ENCODE peak calls at places on chromosome 21, in seven cellular contexts. H is HCT116, W is stomach, O is OCI-LY7, F is hepatocyte, R is spleen, U is prostate gland. X is an unnamed sample.

GRCh38 chr21:31750843-31751242 is 18.9 kb upstream of the SCAF4 start:
- DNase-seq in H (peak; percentile 50), W (no peak), O (no peak), F (no peak), R (no peak), U (no peak), X (no peak)

GRCh38 chr21:25175938-25176337 is 431.3 kb downstream of the MRPL39 start:
- DNase-seq in H (no peak), W (no peak), O (no peak), F (no peak), R (no peak), U (no peak), X (no peak)

GRCh38 chr21:25561668-25562641 is 45.3 kb downstream of the MRPL39 start:
- DNase-seq in H (no peak), W (peak; percentile 45), O (peak; percentile 54), F (peak; percentile 82), R (peak; percentile 90), U (no peak), X (no peak)

GRCh38 chr21:30240661-30241060 is 24.8 kb upstream of the CLDN8 start:
- DNase-seq in H (no peak), W (no peak), O (no peak), F (no peak), R (no peak), U (no peak), X (no peak)

GRCh38 chr21:32803651-32804050 is 32.1 kb upstream of the PAXBP1 start:
- DNase-seq in H (no peak), W (no peak), O (no peak), F (no peak), R (no peak), U (no peak), X (no peak)

GRCh38 chr21:31656199-31657095 is 3.0 kb upstream of the SOD1 start:
- DNase-seq in H (no peak), W (no peak), O (no peak), F (no peak), R (no peak), U (no peak), X (no peak)

GRCh38 chr21:34865922-34866271 is 183.2 kb downstream of the RUNX1 start:
- DNase-seq in H (no peak), W (no peak), O (peak; percentile 73), F (peak; percentile 44), R (peak; percentile 79), U (no peak), X (no peak)

GRCh38 chr21:28899744-28900143 is 92.9 kb downstream of the LTN1 start:
- DNase-seq in H (no peak), W (no peak), O (no peak), F (no peak), R (no peak), U (no peak), X (no peak)

GRCh38 chr21:27505516-27505915 is 538.6 kb upstream of the ADAMTS5 start:
- DNase-seq in H (no peak), W (no peak), O (no peak), F (no peak), R (no peak), U (no peak), X (no peak)

GRCh38 chr21:26080211-26080610 is 90.4 kb downstream of the APP start:
- DNase-seq in H (no peak), W (no peak), O (no peak), F (no peak), R (no peak), U (no peak), X (no peak)

GRCh38 chr21:35556536-35556935 is 503.8 kb downstream of the SETD4 start:
- DNase-seq in H (no peak), W (no peak), O (no peak), F (no peak), R (no peak), U (no peak), X (no peak)

GRCh38 chr21:26115899-26116298 is 54.7 kb downstream of the APP start:
- DNase-seq in H (no peak), W (no peak), O (no peak), F (no peak), R (no peak), U (no peak), X (no peak)

GRCh38 chr21:33021150-33021549 is 4.6 kb upstream of the OLIG2 start:
- DNase-seq in H (no peak), W (no peak), O (no peak), F (no peak), R (no peak), U (no peak), X (no peak)

GRCh38 chr21:32886339-32886738 is 114.8 kb upstream of the PAXBP1 start:
- DNase-seq in H (no peak), W (no peak), O (no peak), F (no peak), R (peak; percentile 73), U (no peak), X (no peak)

GRCh38 chr21:32382108-32382601 is 10.7 kb downstream of the URB1 start:
- DNase-seq in H (no peak), W (no peak), O (no peak), F (no peak), R (no peak), U (peak; percentile 75), X (no peak)

GRCh38 chr21:20276954-20277353 is 721.3 kb upstream of the NCAM2 start:
- DNase-seq in H (no peak), W (no peak), O (no peak), F (no peak), R (no peak), U (no peak), X (no peak)

GRCh38 chr21:46598563-46599250 is 6.2 kb downstream of the S100B start:
- DNase-seq in H (no peak), W (no peak), O (no peak), F (no peak), R (no peak), U (no peak), X (no peak)

GRCh38 chr21:35232545-35233176 is 183.6 kb upstream of the RUNX1 start:
- DNase-seq in H (peak; percentile 88), W (peak; percentile 59), O (no peak), F (peak; percentile 60), R (no peak), U (no peak), X (no peak)

GRCh38 chr21:34807881-34808568 is 139.2 kb downstream of the CLIC6 start:
- DNase-seq in H (peak; percentile 82), W (peak; percentile 41), O (peak; percentile 15), F (peak; percentile 72), R (peak; percentile 83), U (no peak), X (no peak)

GRCh38 chr21:34886554-34887385 is 162.3 kb downstream of the RUNX1 start:
- DNase-seq in H (no peak), W (no peak), O (no peak), F (peak; percentile 45), R (peak; percentile 89), U (no peak), X (no peak)

GRCh38 chr21:36700295-36700960 is 1.5 kb downstream of the SIM2 start:
- DNase-seq in H (no peak), W (no peak), O (no peak), F (no peak), R (no peak), U (no peak), X (no peak)

DNA sequence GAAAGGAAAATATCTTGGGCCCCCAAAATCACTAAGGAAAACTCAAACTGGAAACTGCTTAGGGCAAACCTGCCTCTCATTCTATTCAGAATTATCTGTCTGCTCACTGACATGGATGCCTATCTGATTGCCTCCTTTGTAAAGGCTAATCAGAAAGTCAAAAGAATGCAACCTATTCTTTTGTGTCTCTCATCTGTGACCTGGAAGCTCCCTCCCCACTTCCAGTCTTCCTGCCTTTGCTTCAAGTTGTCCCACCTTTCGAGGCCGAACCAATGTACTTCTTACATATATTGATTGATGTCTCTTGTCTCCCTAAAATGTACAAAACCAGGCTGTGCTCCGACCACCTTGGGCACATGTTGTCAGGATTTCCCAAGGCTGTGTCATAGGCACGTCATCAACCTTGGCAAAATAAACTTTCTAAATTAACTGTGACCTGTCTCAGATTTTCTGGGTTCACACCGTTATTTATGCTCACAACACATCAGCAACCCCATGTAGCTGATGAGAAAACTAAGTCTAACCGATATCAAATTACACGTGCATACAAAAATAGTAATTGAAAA is 302.3 kb upstream of the NRIP1 start:
- DNase-seq in H (no peak), W (no peak), O (no peak), F (no peak), R (no peak), U (no peak), X (no peak)
- H3K4me3 ChIP-seq in H (no peak overlapping the region), W (no peak overlapping the region), O (no peak overlapping the region), F (no peak overlapping the region), R (no peak overlapping the region), U (no peak overlapping the region), X (no peak overlapping the region)

GRCh38 chr21:41559658-41560599 is 52.0 kb upstream of the TMPRSS2 start:
- DNase-seq in H (no peak), W (peak; percentile 53), O (no peak), F (no peak), R (no peak), U (no peak), X (no peak)
- H3K27ac ChIP-seq in H (no peak overlapping the region), W (peak overlapping the region; percentile 83), O (no peak overlapping the region), F (peak overlapping the region; percentile 87), R (no peak overlapping the region), U (no peak overlapping the region), X (no peak overlapping the region)

DNA sequence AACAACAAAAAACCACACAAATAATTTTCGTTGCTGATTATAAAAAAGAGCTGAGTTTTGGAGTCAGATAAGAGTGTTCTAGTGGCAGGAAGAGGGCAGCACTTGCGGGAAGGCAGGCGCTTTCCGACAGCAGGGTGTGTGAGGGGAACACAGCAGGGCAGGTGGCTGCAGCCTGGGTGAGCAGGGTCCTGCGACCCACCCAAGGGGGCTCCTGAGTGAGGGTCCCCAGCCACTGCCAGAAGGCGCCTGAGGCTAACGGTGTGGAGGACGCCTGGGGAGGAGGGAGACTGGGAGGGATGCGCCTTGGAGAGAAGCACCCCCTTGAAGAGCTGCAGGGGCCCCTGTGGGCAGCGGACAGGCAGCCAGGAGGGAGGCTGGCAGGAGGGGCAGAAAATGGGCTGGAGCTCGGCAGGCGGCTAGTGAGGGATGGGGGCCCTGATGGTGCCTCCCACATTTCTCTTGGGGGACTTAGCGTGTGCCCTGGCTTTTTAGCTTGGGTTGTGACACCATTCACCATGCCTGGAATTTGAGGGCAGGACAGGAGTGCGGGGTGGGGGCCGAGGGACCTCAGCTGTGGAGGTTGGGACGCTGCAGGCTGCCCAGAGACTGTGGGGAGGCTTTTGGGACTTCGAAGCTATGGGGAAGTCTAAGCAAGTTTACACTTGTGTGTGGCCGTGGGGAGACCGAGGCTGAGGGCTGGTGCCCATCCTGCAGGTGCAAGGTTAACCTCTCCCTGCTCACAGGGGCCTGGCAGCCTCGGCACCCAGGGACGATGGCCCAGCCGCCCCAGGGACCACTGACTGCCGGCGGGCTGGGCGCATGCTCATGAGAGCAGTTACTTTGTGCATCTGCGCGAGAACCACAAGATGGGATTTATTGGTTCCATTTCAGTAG is 111.4 kb downstream of the SIK1 start:
- DNase-seq in H (no peak), W (no peak), O (peak; percentile 29), F (no peak), R (no peak), U (no peak), X (no peak)
- TF ChIP-seq CTCF in H (no peak), W (no peak), O (peak; percentile 57), F (peak; percentile 32), R (peak; percentile 32), U (no peak), X (peak; percentile 26)

DNA sequence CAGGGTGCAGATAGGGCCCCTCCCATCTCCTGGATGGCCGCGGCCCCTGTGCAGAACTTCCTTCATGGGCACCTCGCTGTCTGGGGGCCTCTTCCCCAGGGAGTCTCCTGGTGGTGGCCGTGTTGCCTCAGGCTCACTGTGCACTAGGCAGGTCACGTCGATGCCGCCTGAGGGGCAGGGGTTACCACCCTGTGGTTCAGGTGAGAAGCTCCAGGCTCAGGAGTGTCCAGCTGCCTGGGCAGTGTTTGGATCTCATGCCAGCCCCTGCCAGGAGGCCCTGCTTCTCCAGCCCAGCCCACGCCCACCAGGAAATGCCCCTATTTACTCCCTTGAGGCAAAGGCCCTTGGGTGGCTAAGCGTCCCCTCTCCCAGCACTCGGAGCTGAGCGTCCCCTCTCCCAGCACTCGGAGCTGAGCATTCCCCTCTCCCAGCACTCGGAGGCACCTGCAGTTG is 2.1 kb downstream of the ITGB2 start:
- DNase-seq in H (no peak), W (no peak), O (no peak), F (no peak), R (peak; percentile 78), U (no peak), X (no peak)
- H3K4me3 ChIP-seq in H (no peak overlapping the region), W (no peak overlapping the region), O (no peak overlapping the region), F (no peak overlapping the region), R (peak overlapping the region; percentile 80), U (no peak overlapping the region), X (no peak overlapping the region)

X was measured in WERI-Rb-1.